ENCODE peak calls at places on chromosomes 2 and 18, in five cellular contexts. U is EL; B is NCI-H1105; K is uterus; G is stimulated activated CD4-positive, alpha-beta T cell treated with anti-CD3 and anti-CD28 coated beads, Interleukin-15, amount 100 ng/mL, for 48 hours. F is an unnamed sample.

GRCh38 chr2:207911856-207912255 is 113.5 kb downstream of the PLEKHM3 start:
- DNase-seq in U (no peak), B (no peak), K (no peak), G (no peak), F (no peak)

GRCh38 chr2:198304859-198305258 is 500.5 kb downstream of the PLCL1 start:
- DNase-seq in U (no peak), B (no peak), K (no peak), G (no peak), F (no peak)

GRCh38 chr18:3585656-3586509 is 135.9 kb downstream of the TGIF1 start:
- DNase-seq in U (peak), B (peak), K (peak), G (peak), F (peak)

GRCh38 chr2:38037757-38038615 is 38.0 kb downstream of the CYP1B1 start:
- DNase-seq in U (peak), B (peak), K (peak), G (peak), F (peak)

GRCh38 chr18:9814431-9814830 is 71.3 kb upstream of the TXNDC2 start:
- DNase-seq in U (peak), B (no peak), K (no peak), G (no peak), F (no peak)

GRCh38 chr2:38274286-38275276 is 102.5 kb downstream of the ATL2 start:
- DNase-seq in U (peak), B (peak), K (no peak), G (no peak), F (peak)

GRCh38 chr2:234444888-234445287 is 52.0 kb downstream of the ARL4C start:
- DNase-seq in U (peak), B (no peak), K (no peak), G (no peak), F (no peak)

GRCh38 chr2:133936601-133937000 is 317.3 kb upstream of the MGAT5 start:
- DNase-seq in U (no peak), B (no peak), K (no peak), G (no peak), F (no peak)

GRCh38 chr2:42216712-42217111 is 47.6 kb downstream of the EML4 start:
- DNase-seq in U (peak), B (no peak), K (no peak), G (no peak), F (no peak)

GRCh38 chr18:13435596-13436333 is 217.2 kb downstream of the LDLRAD4 start:
- DNase-seq in U (peak), B (no peak), K (no peak), G (no peak), F (no peak)

GRCh38 chr2:113123731-113124130 is 3.7 kb upstream of the IL1RN start:
- DNase-seq in U (no peak), B (no peak), K (no peak), G (no peak), F (no peak)

GRCh38 chr2:98806266-98806697 is 75.3 kb upstream of the MGAT4A start:
- DNase-seq in U (peak), B (peak), K (peak), G (no peak), F (no peak)

GRCh38 chr2:205727174-205727573 is 44.9 kb downstream of the NRP2 start:
- DNase-seq in U (no peak), B (no peak), K (no peak), G (no peak), F (no peak)

GRCh38 chr2:69099541-69099940 is 86.6 kb downstream of the ANTXR1 start:
- DNase-seq in U (peak), B (no peak), K (no peak), G (no peak), F (no peak)

GRCh38 chr2:206323486-206323885 is 49.0 kb downstream of the ZDBF2 start:
- DNase-seq in U (no peak), B (no peak), K (no peak), G (no peak), F (no peak)

GRCh38 chr2:237141556-237141955 is 55.9 kb downstream of the COPS8 start:
- DNase-seq in U (peak), B (no peak), K (peak), G (no peak), F (no peak)

GRCh38 chr2:212708346-212708745 is 169.7 kb upstream of the ERBB4 start:
- DNase-seq in U (peak), B (no peak), K (no peak), G (no peak), F (no peak)

GRCh38 chr2:19232312-19232711 is 126.1 kb downstream of the OSR1 start:
- DNase-seq in U (no peak), B (no peak), K (no peak), G (no peak), F (no peak)

GRCh38 chr2:207330912-207331311 is 165.2 kb upstream of the KLF7 start:
- DNase-seq in U (peak), B (no peak), K (peak), G (peak), F (no peak)

GRCh38 chr2:202032841-202033316 is 776 bp upstream of the FZD7 start:
- DNase-seq in U (peak), B (no peak), K (peak), G (peak), F (peak)

GRCh38 chr2:101012706-101013181 is 10.7 kb downstream of the RPL31 start:
- DNase-seq in U (peak), B (peak), K (no peak), G (peak), F (peak)

GRCh38 chr2:96164459-96165184 is 19.4 kb upstream of the DUSP2 start:
- DNase-seq in U (no peak), B (no peak), K (no peak), G (peak), F (no peak)

GRCh38 chr2:61575447-61575859 is 37.3 kb upstream of the XPO1 start:
- DNase-seq in U (no peak), B (no peak), K (no peak), G (no peak), F (no peak)

GRCh38 chr2:15383695-15384350 is 177.3 kb downstream of the NBAS start:
- DNase-seq in U (no peak), B (no peak), K (no peak), G (no peak), F (no peak)

GRCh38 chr2:45993476-45993991 is 303.7 kb upstream of the EPAS1 start:
- DNase-seq in U (peak), B (peak), K (peak), G (peak), F (peak)

GRCh38 chr2:146312899-146313298 is 1531.9 kb upstream of the ACVR2A start:
- DNase-seq in U (peak), B (peak), K (no peak), G (no peak), F (no peak)

GRCh38 chr2:109455731-109456691 is 157.8 kb downstream of the SEPTIN10 start:
- DNase-seq in U (no peak), B (no peak), K (no peak), G (no peak), F (no peak)

GRCh38 chr2:82199493-82199852 is 1894.9 kb upstream of the LRRTM1 start:
- DNase-seq in U (no peak), B (no peak), K (no peak), G (no peak), F (no peak)

GRCh38 chr2:152240559-152241231 is 65.1 kb upstream of the STAM2 start:
- DNase-seq in U (peak), B (no peak), K (no peak), G (no peak), F (no peak)